ENCODE peak calls at places on chromosomes 6 and 20, in four cellular contexts. One of them, this sample, is unnamed.

GRCh38 chr6:34958748-34959147 is 69.7 kb downstream of the ANKS1A start:
- DNase-seq in astrocyte of the hippocampus: no peak
- DNase-seq in MV-4-11: no peak
- DNase-seq in sciatic nerve: no peak
- DNase-seq in this sample: no peak

GRCh38 chr6:63347599-63347998 is 27.8 kb upstream of the LGSN start:
- DNase-seq in astrocyte of the hippocampus: peak; percentile 18
- DNase-seq in MV-4-11: no peak
- DNase-seq in sciatic nerve: no peak
- DNase-seq in this sample: no peak

GRCh38 chr20:46358336-46359058 is 47.9 kb downstream of the ELMO2 start:
- DNase-seq in astrocyte of the hippocampus: no peak
- DNase-seq in MV-4-11: no peak
- DNase-seq in sciatic nerve: no peak
- DNase-seq in this sample: no peak

GRCh38 chr20:62918830-62919229 is 7.5 kb downstream of the DIDO1 start:
- DNase-seq in astrocyte of the hippocampus: no peak
- DNase-seq in MV-4-11: peak; percentile 34
- DNase-seq in sciatic nerve: no peak
- DNase-seq in this sample: no peak

GRCh38 chr6:139680819-139681218 is 306.4 kb upstream of the CITED2 start:
- DNase-seq in astrocyte of the hippocampus: no peak
- DNase-seq in MV-4-11: no peak
- DNase-seq in sciatic nerve: no peak
- DNase-seq in this sample: no peak

GRCh38 chr20:23146111-23146640 is 60.1 kb upstream of the CD93 start:
- DNase-seq in astrocyte of the hippocampus: no peak
- DNase-seq in MV-4-11: no peak
- DNase-seq in sciatic nerve: no peak
- DNase-seq in this sample: no peak

GRCh38 chr6:35663001-35663400 is 25.7 kb downstream of the FKBP5 start:
- DNase-seq in astrocyte of the hippocampus: peak; percentile 23
- DNase-seq in MV-4-11: no peak
- DNase-seq in sciatic nerve: no peak
- DNase-seq in this sample: no peak

GRCh38 chr6:142361765-142362540 is 60.1 kb downstream of the ADGRG6 start:
- DNase-seq in astrocyte of the hippocampus: no peak
- DNase-seq in MV-4-11: no peak
- DNase-seq in sciatic nerve: no peak
- DNase-seq in this sample: no peak

GRCh38 chr6:142883011-142883410 is 62.0 kb downstream of the HIVEP2 start:
- DNase-seq in astrocyte of the hippocampus: peak; percentile 72
- DNase-seq in MV-4-11: no peak
- DNase-seq in sciatic nerve: no peak
- DNase-seq in this sample: no peak

GRCh38 chr20:62370115-62370806 is 3.1 kb upstream of the LAMA5 start:
- DNase-seq in astrocyte of the hippocampus: peak; percentile 95
- DNase-seq in MV-4-11: no peak
- DNase-seq in sciatic nerve: no peak
- DNase-seq in this sample: peak; percentile 72

GRCh38 chr6:28211840-28212509 is 13.1 kb upstream of the ZSCAN9 start:
- DNase-seq in astrocyte of the hippocampus: no peak
- DNase-seq in MV-4-11: no peak
- DNase-seq in sciatic nerve: no peak
- DNase-seq in this sample: no peak

GRCh38 chr20:62219992-62220665 is at the start of gene HRH3:
- DNase-seq in astrocyte of the hippocampus: peak; percentile 73
- DNase-seq in MV-4-11: no peak
- DNase-seq in sciatic nerve: no peak
- DNase-seq in this sample: peak; percentile 83

GRCh38 chr6:160735523-160735922 is 33.5 kb downstream of the PLG start:
- DNase-seq in astrocyte of the hippocampus: no peak
- DNase-seq in MV-4-11: no peak
- DNase-seq in sciatic nerve: no peak
- DNase-seq in this sample: no peak

GRCh38 chr20:31704225-31705119 is 18.2 kb downstream of the BCL2L1 start:
- DNase-seq in astrocyte of the hippocampus: peak; percentile 95
- DNase-seq in MV-4-11: no peak
- DNase-seq in sciatic nerve: no peak
- DNase-seq in this sample: no peak

GRCh38 chr6:145096846-145097245 is 638.5 kb downstream of the EPM2A start:
- DNase-seq in astrocyte of the hippocampus: no peak
- DNase-seq in MV-4-11: no peak
- DNase-seq in sciatic nerve: no peak
- DNase-seq in this sample: no peak

GRCh38 chr6:2237001-2237400 is 8.4 kb downstream of the GMDS start:
- DNase-seq in astrocyte of the hippocampus: peak; percentile 65
- DNase-seq in MV-4-11: no peak
- DNase-seq in sciatic nerve: no peak
- DNase-seq in this sample: no peak

This sample was measured in left lung.